ENCODE peak calls at places on chromosomes 3 and 15, in four cellular contexts. E, U, J and C are unnamed samples.

GRCh38 chr15:48190932-48191573 is 412 bp upstream of the CTXN2 start:
- DNase-seq in E (no peak), U (peak), J (peak), C (peak)

GRCh38 chr15:34366271-34367043 is 539 bp downstream of the LPCAT4 start:
- DNase-seq in E (no peak), U (peak), J (peak), C (peak)

GRCh38 chr3:166613365-166613764 is 766.7 kb downstream of the ZBBX start:
- DNase-seq in E (no peak), U (no peak), J (no peak), C (no peak)

GRCh38 chr3:124858275-124858674 is 28.9 kb downstream of the ITGB5 start:
- DNase-seq in E (no peak), U (no peak), J (no peak), C (no peak)

GRCh38 chr3:106006001-106006400 is 137.2 kb upstream of the CBLB start:
- DNase-seq in E (no peak), U (no peak), J (no peak), C (no peak)

GRCh38 chr3:70065666-70066253 is 66.2 kb downstream of the SAMMSON start:
- DNase-seq in E (no peak), U (no peak), J (no peak), C (peak)

GRCh38 chr15:22873204-22873701 is 34.8 kb downstream of the NIPA2 start:
- DNase-seq in E (no peak), U (no peak), J (no peak), C (no peak)

GRCh38 chr3:138646008-138646407 is 37.4 kb downstream of the FAIM start:
- DNase-seq in E (no peak), U (no peak), J (no peak), C (no peak)

GRCh38 chr15:101161656-101162055 is 90.2 kb downstream of the CHSY1 start:
- DNase-seq in E (no peak), U (no peak), J (no peak), C (no peak)

GRCh38 chr15:43253431-43254403 is 13.0 kb downstream of the TGM5 start:
- DNase-seq in E (peak), U (no peak), J (no peak), C (no peak)

GRCh38 chr3:10602769-10603768 is 97.7 kb upstream of the ATP2B2 start:
- DNase-seq in E (peak), U (no peak), J (no peak), C (no peak)

GRCh38 chr15:29140475-29141172 is 129.0 kb downstream of the NSMCE3 start:
- DNase-seq in E (no peak), U (no peak), J (no peak), C (no peak)

GRCh38 chr3:11853450-11853849 is 6.8 kb upstream of the TAMM41 start:
- DNase-seq in E (no peak), U (no peak), J (peak), C (no peak)
- TF ChIP-seq BHLHE40 in E (no peak), U (no peak), J (no peak), C (no peak)

DNA sequence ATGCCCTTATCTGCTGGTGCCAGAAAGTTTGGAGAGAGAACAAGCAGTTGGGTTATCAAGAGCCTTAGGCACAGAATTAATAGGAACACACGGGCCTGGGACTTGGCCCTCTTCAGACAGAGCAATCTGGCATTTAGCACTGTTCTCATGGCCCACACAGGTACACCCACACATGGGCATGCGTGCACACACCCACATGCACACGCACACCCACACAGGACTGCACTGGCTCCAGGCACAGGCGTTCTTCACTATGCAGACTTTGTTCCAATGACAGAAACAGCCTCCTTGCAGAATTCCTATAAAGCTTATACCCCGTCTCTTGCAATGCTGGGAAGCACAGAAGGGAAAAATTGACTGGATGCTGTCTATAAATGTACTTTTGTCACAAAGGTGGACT is 36.3 kb downstream of the TMEM44 start:
- DNase-seq in E (no peak), U (no peak), J (no peak), C (no peak)
- TF ChIP-seq TARDBP in E (no peak), U (no peak), J (no peak), C (no peak)

GRCh38 chr3:135228131-135228530 is 433.1 kb downstream of the EPHB1 start:
- DNase-seq in E (no peak), U (no peak), J (no peak), C (no peak)

GRCh38 chr3:135226057-135226456 is 431.0 kb downstream of the EPHB1 start:
- DNase-seq in E (peak), U (no peak), J (no peak), C (no peak)

GRCh38 chr3:135229018-135229495 is 434.0 kb downstream of the EPHB1 start:
- DNase-seq in E (no peak), U (no peak), J (no peak), C (no peak)

DNA sequence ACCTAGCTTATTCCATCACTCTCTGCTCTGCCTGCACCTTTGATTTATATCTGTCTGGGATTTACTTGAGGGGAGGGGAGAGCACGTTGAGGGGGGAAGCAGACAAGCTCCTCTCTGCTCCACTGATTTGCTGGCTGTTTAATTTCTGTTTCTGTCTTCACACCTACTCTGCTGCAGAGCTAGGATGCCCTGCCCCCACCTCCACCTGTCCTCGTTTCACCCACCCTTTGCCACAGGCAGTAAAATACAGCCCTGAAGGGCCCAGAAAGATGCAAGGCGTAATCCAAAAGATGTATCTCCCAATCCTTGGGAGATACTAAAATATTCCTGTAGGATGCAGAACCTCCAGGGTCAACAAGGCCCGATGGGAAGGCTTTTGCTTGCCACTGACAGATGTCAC is 429.9 kb downstream of the EPHB1 start:
- DNase-seq in E (peak), U (no peak), J (no peak), C (no peak)
- TF ChIP-seq FOXM1 in E (no peak), U (no peak), J (no peak), C (no peak)

DNA sequence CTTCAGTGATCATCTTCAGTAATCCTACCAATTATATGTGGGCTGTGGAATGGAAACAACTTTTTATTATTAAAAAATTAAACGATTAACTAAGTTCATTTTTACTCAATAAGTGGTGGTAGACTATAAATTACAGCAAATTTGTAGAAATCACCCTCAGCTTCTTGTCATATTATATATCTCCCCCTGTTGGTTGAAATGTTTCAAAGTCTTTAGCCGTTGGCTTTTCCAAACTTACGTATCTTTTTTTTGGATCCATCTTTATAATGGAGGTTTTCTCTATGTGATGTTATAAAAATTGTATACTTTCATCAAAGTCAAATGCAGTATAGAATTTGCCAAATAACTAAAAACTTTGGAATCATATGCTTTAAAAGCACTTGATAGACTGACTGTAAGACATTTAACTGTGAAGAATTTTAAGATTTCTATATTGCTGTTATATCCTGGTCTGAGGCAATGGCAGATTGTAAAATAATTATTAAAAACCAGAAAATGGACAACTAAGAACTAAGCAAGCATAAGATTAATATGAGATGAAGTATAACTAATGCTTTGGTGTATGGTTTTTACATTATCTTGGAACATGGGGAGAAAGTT is 44.7 kb downstream of the ATP11B start:
- DNase-seq in E (no peak), U (peak), J (peak), C (no peak)
- TF ChIP-seq BHLHE40 in E (no peak), U (no peak), J (no peak), C (no peak)

GRCh38 chr15:96363692-96364091 is 33.2 kb downstream of the NR2F2 start:
- DNase-seq in E (no peak), U (no peak), J (no peak), C (no peak)
- TF ChIP-seq TARDBP in E (no peak), U (no peak), J (no peak), C (no peak)

GRCh38 chr3:104291437-104291851 is 1075.3 kb upstream of the ALCAM start:
- DNase-seq in E (no peak), U (no peak), J (no peak), C (no peak)
- TF ChIP-seq FOXM1 in E (no peak), U (no peak), J (no peak), C (no peak)

GRCh38 chr3:17115186-17115585 is 230.4 kb downstream of the PLCL2 start:
- DNase-seq in E (no peak), U (no peak), J (no peak), C (no peak)

GRCh38 chr3:17116007-17116659 is 231.4 kb downstream of the PLCL2 start:
- DNase-seq in E (no peak), U (no peak), J (no peak), C (no peak)

GRCh38 chr3:17110665-17111396 is 226.1 kb downstream of the PLCL2 start:
- DNase-seq in E (no peak), U (no peak), J (no peak), C (no peak)

GRCh38 chr3:17111556-17111955 is 226.8 kb downstream of the PLCL2 start:
- DNase-seq in E (no peak), U (no peak), J (no peak), C (no peak)
- TF ChIP-seq BHLHE40 in E (no peak), U (no peak), J (no peak), C (no peak)